ENCODE peak calls at places on chromosome 9, in ten cellular contexts. H, G, I, Z, Q, B, T, X, A and E are unnamed samples.

GRCh38 chr9:135104761-135105160 is 17.3 kb downstream of the OLFM1 start:
- DNase-seq in Q (no peak), T (no peak), B (no peak), H (no peak), I (no peak), G (no peak), X (no peak), A (no peak), Z (no peak), E (no peak)

GRCh38 chr9:122218070-122218884 is 10.5 kb downstream of the LHX6 start:
- DNase-seq in G (no peak), T (no peak), X (no peak), A (no peak), Q (no peak), B (no peak), I (no peak), H (no peak), Z (peak; percentile 42), E (no peak)

GRCh38 chr9:34254966-34255825 is 73.9 kb downstream of the KIF24 start:
- DNase-seq in X (no peak), T (no peak), A (no peak), H (no peak), G (no peak), I (no peak), B (no peak), Q (no peak), Z (no peak), E (no peak)

GRCh38 chr9:18861599-18862546 is 171.1 kb downstream of the SAXO1 start:
- DNase-seq in H (no peak), T (no peak), Q (no peak), Z (peak; percentile 54), B (no peak), A (peak; percentile 40), I (no peak), X (no peak), G (no peak), E (no peak)

GRCh38 chr9:35162605-35163315 is 951 bp downstream of the UNC13B start:
- DNase-seq in X (no peak), H (no peak), Z (peak; percentile 34), T (no peak), G (no peak), I (no peak), B (no peak), A (peak; percentile 37), Q (no peak), E (no peak)

GRCh38 chr9:125544988-125545651 is 161.9 kb downstream of the MAPKAP1 start:
- DNase-seq in T (no peak), G (no peak), I (no peak), A (peak; percentile 75), Q (no peak), Z (no peak), X (no peak), H (no peak), B (no peak), E (no peak)

GRCh38 chr9:80789831-80790230 is 899.5 kb downstream of the TLE1 start:
- DNase-seq in A (no peak), T (no peak), G (no peak), I (no peak), H (no peak), Q (no peak), Z (no peak), B (no peak), X (no peak), E (no peak)

GRCh38 chr9:90142580-90142979 is 500.0 kb downstream of the DIRAS2 start:
- DNase-seq in T (no peak), I (peak; percentile 21), G (no peak), H (no peak), A (peak; percentile 31), X (no peak), Q (peak; percentile 35), B (no peak), Z (peak; percentile 88), E (no peak)

GRCh38 chr9:94259077-94259847 is at the start of gene ZNF169:
- DNase-seq in Q (peak; percentile 81), T (peak; percentile 95), I (peak; percentile 61), G (peak; percentile 95), B (peak; percentile 53), A (peak; percentile 84), X (peak; percentile 99), Z (peak; percentile 96), H (peak; percentile 93), E (peak; percentile 86)

GRCh38 chr9:125908138-125908537 is 161.0 kb downstream of the PBX3 start:
- DNase-seq in Q (no peak), Z (peak; percentile 45), T (no peak), G (no peak), B (no peak), A (no peak), I (no peak), H (no peak), X (no peak), E (no peak)

GRCh38 chr9:21965401-21965951 is 28.7 kb downstream of the CDKN2A start:
- DNase-seq in B (no peak), G (peak; percentile 55), Z (peak; percentile 84), Q (peak; percentile 45), X (peak; percentile 87), T (no peak), A (peak; percentile 68), I (no peak), H (peak; percentile 77), E (no peak)

GRCh38 chr9:83937861-83938455 is 16.7 kb upstream of the KIF27 start:
- DNase-seq in B (no peak), A (peak; percentile 70), I (peak; percentile 62), T (no peak), H (no peak), Z (peak; percentile 94), G (peak; percentile 20), X (no peak), Q (peak; percentile 68), E (no peak)

GRCh38 chr9:130234340-130235260 is 31.0 kb upstream of the HMCN2 start:
- DNase-seq in A (no peak), B (no peak), Q (no peak), X (peak; percentile 55), Z (no peak), H (no peak), I (no peak), T (no peak), G (no peak), E (no peak)
- TF ChIP-seq POLR2AphosphoS5 in A (no peak), B (no peak), Q (no peak), X (no peak), Z (no peak), H (no peak), I (no peak), T (no peak), G (no peak), E (no peak)

GRCh38 chr9:5388026-5388806 is 48.5 kb upstream of the RLN1 start:
- DNase-seq in B (no peak), Q (no peak), X (no peak), Z (peak; percentile 5), G (no peak), A (no peak), T (no peak), H (no peak), I (no peak), E (no peak)

GRCh38 chr9:5392285-5392684 is 45.4 kb downstream of the PLGRKT start:
- DNase-seq in B (no peak), I (no peak), T (no peak), A (no peak), X (no peak), Z (no peak), Q (no peak), H (no peak), G (no peak), E (no peak)

GRCh38 chr9:5384436-5384835 is 44.8 kb upstream of the RLN1 start:
- DNase-seq in B (no peak), H (no peak), I (no peak), T (no peak), X (no peak), Q (no peak), G (no peak), A (no peak), Z (no peak), E (no peak)

GRCh38 chr9:5393497-5393896 is 44.2 kb downstream of the PLGRKT start:
- DNase-seq in H (no peak), A (peak; percentile 5), B (no peak), G (no peak), X (no peak), Q (no peak), I (no peak), T (no peak), Z (no peak), E (no peak)

DNA sequence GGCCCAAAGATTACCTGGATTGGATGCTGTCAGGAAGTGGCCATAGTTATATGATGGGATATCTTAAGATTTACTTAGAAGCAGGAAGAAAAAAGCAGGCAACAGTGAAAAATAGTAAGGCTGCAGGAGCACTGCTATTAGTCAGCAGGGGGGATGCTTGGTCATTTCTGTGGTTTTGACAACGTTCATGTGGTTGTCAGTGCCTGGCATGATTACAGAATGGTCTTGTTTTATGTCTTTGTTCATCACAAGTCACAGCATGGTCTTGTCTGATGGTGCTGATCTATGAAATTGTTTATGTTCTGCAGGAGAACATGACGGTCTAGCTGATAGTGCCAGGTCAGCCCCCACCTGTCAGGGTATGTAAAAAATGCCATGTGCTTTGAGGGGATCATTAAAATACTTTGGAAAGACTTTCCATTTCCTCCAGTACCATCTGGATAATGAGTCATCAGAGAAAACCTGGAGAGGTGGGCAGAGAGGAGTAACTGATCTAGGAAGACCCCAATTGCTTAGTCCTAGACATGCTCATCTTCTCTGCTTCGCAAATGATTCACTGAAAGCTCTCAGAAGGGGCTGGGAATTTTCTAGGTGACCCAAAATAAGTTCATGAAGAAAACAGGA is 48.5 kb downstream of the PLGRKT start:
- DNase-seq in Z (no peak), G (no peak), Q (no peak), H (no peak), X (no peak), B (peak; percentile 45), A (no peak), T (no peak), I (no peak), E (no peak)
- TF ChIP-seq POLR2AphosphoS5 in Z (no peak), G (no peak), Q (no peak), H (no peak), X (no peak), B (no peak), A (no peak), T (no peak), I (no peak), E (no peak)

GRCh38 chr9:133897675-133898074 is 94.4 kb downstream of the VAV2 start:
- DNase-seq in A (no peak), H (no peak), B (no peak), G (no peak), T (no peak), X (no peak), Z (no peak), Q (no peak), I (no peak), E (no peak)
- TF ChIP-seq POLR2AphosphoS5 in A (no peak), H (no peak), B (no peak), G (no peak), T (no peak), X (no peak), Z (no peak), Q (no peak), I (no peak), E (no peak)

DNA sequence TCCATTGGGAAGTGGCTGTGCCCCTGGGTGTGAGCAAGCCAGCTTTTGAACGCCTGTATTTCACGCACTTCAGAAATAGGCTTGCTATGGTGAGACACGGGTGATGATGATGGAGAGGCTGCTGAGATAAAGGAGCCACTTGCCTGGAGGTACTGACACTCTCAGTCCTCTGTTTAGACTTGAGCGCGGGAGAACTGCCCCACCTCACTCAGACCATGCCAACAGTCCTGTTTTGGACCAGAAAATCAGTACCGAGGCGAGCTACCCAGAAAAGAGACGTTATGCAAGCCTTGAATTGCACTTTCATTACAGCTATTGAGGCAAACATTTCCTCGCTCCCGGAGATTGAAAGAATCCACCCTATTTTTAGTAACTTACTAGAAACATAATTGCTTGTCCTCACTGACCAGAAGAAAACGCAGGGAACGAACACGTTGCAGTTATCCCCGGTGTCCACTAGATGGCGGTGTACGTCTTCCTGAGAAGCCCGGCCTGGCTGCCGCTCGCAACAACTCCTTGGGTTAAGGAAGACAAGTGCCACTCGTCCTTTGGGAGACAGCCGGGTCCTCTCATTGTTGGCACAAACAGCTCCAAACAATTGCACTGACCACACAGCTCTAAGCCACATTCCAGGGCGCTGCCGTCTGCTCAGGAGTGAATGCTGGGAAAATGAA is 142.4 kb downstream of the PSAT1 start:
- DNase-seq in Z (peak; percentile 94), G (peak; percentile 72), I (peak; percentile 62), Q (peak; percentile 66), A (peak; percentile 76), H (peak; percentile 28), T (peak; percentile 90), X (peak; percentile 90), B (peak; percentile 7), E (peak; percentile 82)
- TF ChIP-seq POLR2AphosphoS5 in Z (no peak), G (no peak), I (no peak), Q (no peak), A (no peak), H (no peak), T (no peak), X (no peak), B (no peak), E (no peak)